ENCODE peak calls at places on chromosomes 13 and 19, in five cellular contexts. W is KBM-7, L is AG09319, Z is substantia nigra, G is aorta. K is an unnamed sample.

GRCh38 chr13:23794267-23795161 is 94.7 kb downstream of the MIPEP start:
- DNase-seq in W (no peak), L (peak), Z (no peak), G (no peak), K (peak)

GRCh38 chr19:39224910-39225309 is 19.9 kb downstream of the IFNL3 start:
- DNase-seq in W (peak), L (no peak), Z (no peak), G (no peak), K (no peak)

GRCh38 chr13:44300895-44301638 is 72.6 kb upstream of the SERP2 start:
- DNase-seq in W (no peak), L (no peak), Z (no peak), G (peak), K (peak)

GRCh38 chr13:50531917-50532899 is 311.3 kb downstream of the DLEU7 start:
- DNase-seq in W (peak), L (no peak), Z (no peak), G (no peak), K (peak)

GRCh38 chr13:112931028-112931934 is 37.7 kb upstream of the MCF2L start:
- DNase-seq in W (peak), L (peak), Z (no peak), G (no peak), K (peak)

GRCh38 chr13:45690636-45691035 is 11.5 kb upstream of the CBY2 start:
- DNase-seq in W (no peak), L (no peak), Z (no peak), G (no peak), K (no peak)

GRCh38 chr13:32824671-32825070 is 191.6 kb upstream of the KL start:
- DNase-seq in W (no peak), L (no peak), Z (no peak), G (no peak), K (peak)

GRCh38 chr19:3443840-3444694 is 36.3 kb downstream of the SMIM24 start:
- DNase-seq in W (peak), L (no peak), Z (peak), G (peak), K (peak)

GRCh38 chr13:47085346-47085745 is 188.5 kb upstream of the HTR2A start:
- DNase-seq in W (no peak), L (no peak), Z (no peak), G (no peak), K (peak)

GRCh38 chr19:5186293-5187050 is 154.1 kb downstream of the PTPRS start:
- DNase-seq in W (no peak), L (peak), Z (no peak), G (no peak), K (peak)

GRCh38 chr19:32613008-32613407 is 32.0 kb downstream of the PDCD5 start:
- DNase-seq in W (no peak), L (no peak), Z (no peak), G (no peak), K (no peak)

GRCh38 chr13:75400775-75401174 is 81.2 kb downstream of the TBC1D4 start:
- DNase-seq in W (no peak), L (no peak), Z (no peak), G (no peak), K (no peak)

GRCh38 chr13:25196971-25197370 is 24.9 kb upstream of the AMER2 start:
- DNase-seq in W (no peak), L (no peak), Z (no peak), G (no peak), K (no peak)

GRCh38 chr19:48695743-48696352 is at the start of gene FUT2:
- DNase-seq in W (no peak), L (no peak), Z (no peak), G (no peak), K (no peak)

GRCh38 chr19:16258440-16258903 is 60.8 kb downstream of the AP1M1 start:
- DNase-seq in W (peak), L (no peak), Z (peak), G (peak), K (no peak)

K was measured in amniotic epithelial cell.